ENCODE peak calls at places on chromosomes 3 and 15, in nine cellular contexts. V is upper lobe of right lung; E is testis; I is endodermal cell; L is neuronal stem cell; G is mesenchymal stem cell; R is HAP-1; U is colonic mucosa; A is CD8-positive, alpha-beta T cell. X is an unnamed sample. For H3K4me1, the result is how much of the 10 kb centered on the place peaks cover.

GRCh38 chr15:63466378-63467192 is 37.8 kb upstream of the USP3 start:
- DNase-seq in A (no peak), I (peak), L (peak), U (peak), V (no peak), R (peak), E (peak), G (peak), X (peak)

GRCh38 chr15:69997701-69998273 is 99.9 kb downstream of the TLE3 start:
- DNase-seq in G (peak), E (no peak), L (no peak), R (no peak), U (peak), I (no peak), V (peak), A (no peak), X (peak)

GRCh38 chr3:118909751-118910150 is 124.9 kb downstream of the IGSF11 start:
- DNase-seq in R (no peak), I (no peak), E (no peak), U (no peak), V (no peak), G (no peak), A (no peak), L (no peak), X (peak)

GRCh38 chr3:24004171-24004938 is 59.3 kb downstream of the NR1D2 start:
- DNase-seq in U (no peak), G (no peak), E (no peak), R (no peak), A (no peak), L (no peak), V (no peak), I (no peak), X (peak)

GRCh38 chr3:186099178-186099577 is 9.7 kb downstream of the ETV5 start:
- DNase-seq in V (peak), G (peak), U (no peak), A (no peak), R (peak), L (no peak), I (no peak), E (peak), X (peak)

GRCh38 chr15:90219421-90220141 is 14.2 kb downstream of the CIB1 start:
- DNase-seq in A (peak), V (no peak), R (peak), E (no peak), U (no peak), I (peak), G (peak), L (peak), X (no peak)

GRCh38 chr3:82783188-82783587 is 1021.7 kb upstream of the GBE1 start:
- DNase-seq in L (no peak), U (no peak), G (no peak), V (no peak), R (no peak), E (no peak), A (no peak), I (no peak), X (no peak)

GRCh38 chr3:139421034-139421433 is 31.6 kb upstream of the COPB2 start:
- DNase-seq in V (no peak), L (no peak), E (no peak), R (no peak), A (no peak), I (no peak), G (no peak), U (no peak), X (no peak)

GRCh38 chr15:81516461-81516860 is 142.4 kb upstream of the TMC3 start:
- DNase-seq in R (no peak), U (no peak), A (no peak), G (no peak), E (no peak), I (no peak), V (no peak), L (no peak), X (peak)
- H3K4me1 ChIP-seq in R (under half), U (under half), A (under half), G (under half), E (under half), I (under half), V (under half), L (under half), X (under half)

DNA sequence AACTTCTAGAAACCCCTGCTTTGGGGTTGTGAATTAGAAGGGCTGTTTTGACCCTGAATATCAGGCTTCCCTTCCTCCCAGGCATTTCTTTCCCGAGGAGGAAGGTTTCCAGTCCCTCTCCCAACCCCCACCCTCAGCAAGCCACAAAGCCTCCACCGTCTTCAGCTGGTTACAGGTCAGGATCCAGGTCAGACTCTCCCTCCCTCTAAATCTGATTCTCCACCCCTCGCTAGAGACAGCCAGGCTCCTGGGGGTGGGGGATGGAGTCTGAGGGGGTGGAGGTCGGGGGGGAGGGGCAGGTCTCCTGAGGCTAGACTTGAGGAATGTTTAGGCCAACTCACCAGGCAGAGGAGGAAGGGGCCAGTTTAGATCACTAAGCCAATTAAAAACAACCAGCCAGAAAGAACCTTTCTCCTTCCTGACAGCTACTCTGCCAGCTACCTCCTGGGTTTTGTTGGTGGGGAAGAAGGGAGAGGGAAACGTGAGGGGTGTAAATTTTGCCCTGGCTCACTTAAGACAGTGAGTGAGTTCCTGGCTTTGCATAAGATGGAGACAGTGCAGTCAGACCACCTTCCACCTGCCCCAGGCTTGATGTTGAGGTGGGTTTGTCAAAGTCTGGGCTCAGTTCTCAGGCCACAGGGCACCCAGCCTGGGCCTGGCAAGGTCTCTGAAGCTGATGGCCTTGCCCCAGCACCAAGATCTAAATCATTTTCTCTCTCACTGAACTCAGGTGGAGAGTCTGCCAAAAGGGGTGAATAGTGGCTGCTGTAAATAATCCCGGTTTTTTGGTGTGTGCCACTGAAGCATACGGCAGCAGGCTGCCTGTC is 19.5 kb downstream of the BMF start:
- DNase-seq in E (no peak), A (no peak), I (peak), L (no peak), U (no peak), V (peak), G (no peak), R (peak), X (no peak)
- H3K4me1 ChIP-seq in E (under half), A (under half), I (half or more), L (half or more), U (under half), V (under half), G (half or more), R (half or more), X (under half)

DNA sequence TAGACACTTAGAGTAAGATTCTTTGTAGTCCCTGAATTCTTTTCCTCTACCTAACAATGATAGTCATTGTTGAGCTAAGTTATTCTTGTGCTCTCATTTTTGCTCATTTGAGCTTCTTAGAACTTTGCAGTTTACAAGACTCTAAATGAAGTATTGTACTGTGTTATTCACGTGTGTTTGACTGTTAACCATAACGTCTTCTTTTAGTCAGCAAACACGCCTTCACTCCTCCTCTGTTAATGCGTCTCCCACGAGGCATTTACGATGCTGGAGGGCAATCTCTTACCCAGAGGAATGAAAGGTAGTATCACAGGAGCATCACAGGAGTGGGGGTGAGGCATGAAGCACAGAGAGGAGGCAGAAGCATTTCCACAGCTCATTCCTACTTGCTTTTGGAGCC is 14.8 kb upstream of the P2RY14 start:
- DNase-seq in I (no peak), L (no peak), A (no peak), E (no peak), V (no peak), U (no peak), G (no peak), R (peak), X (peak)
- H3K4me1 ChIP-seq in I (under half), L (under half), A (under half), E (under half), V (under half), U (under half), G (under half), R (under half), X (under half)

GRCh38 chr3:37987751-37988179 is 2.8 kb upstream of the VILL start:
- DNase-seq in A (no peak), U (peak), E (no peak), V (peak), I (peak), R (no peak), G (peak), L (no peak), X (no peak)
- H3K4me1 ChIP-seq in A (under half), U (under half), E (under half), V (under half), I (under half), R (under half), G (under half), L (under half), X (under half)

GRCh38 chr15:98745179-98745578 is 96.8 kb downstream of the IGF1R start:
- DNase-seq in G (no peak), R (no peak), E (no peak), V (no peak), I (no peak), U (peak), A (no peak), L (no peak), X (peak)

GRCh38 chr15:98744506-98744905 is 96.2 kb downstream of the IGF1R start:
- DNase-seq in U (no peak), E (no peak), R (no peak), L (no peak), I (no peak), G (peak), A (no peak), V (no peak), X (no peak)

GRCh38 chr15:98745650-98746374 is 97.5 kb downstream of the IGF1R start:
- DNase-seq in L (no peak), U (no peak), E (no peak), R (no peak), G (peak), I (no peak), A (no peak), V (no peak), X (peak)

GRCh38 chr15:98746756-98747155 is 98.4 kb downstream of the IGF1R start:
- DNase-seq in V (no peak), L (no peak), G (no peak), E (no peak), R (no peak), I (no peak), A (no peak), U (no peak), X (peak)

DNA sequence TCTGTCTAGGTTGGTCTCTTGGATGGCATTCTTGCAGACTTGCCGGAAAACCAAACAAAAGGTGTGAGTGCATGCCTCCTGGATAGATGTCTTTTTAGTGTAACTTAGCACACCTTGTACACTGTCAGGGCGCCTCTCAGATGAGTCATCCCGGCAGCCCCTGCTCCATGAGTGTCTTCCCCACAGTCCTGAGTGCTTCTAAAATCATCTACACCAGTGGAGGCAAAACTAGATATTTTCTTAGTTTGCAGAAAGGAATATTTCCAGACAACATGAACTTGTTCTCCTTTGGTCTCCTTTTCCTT is 98.0 kb downstream of the IGF1R start:
- DNase-seq in R (no peak), L (no peak), E (no peak), I (no peak), A (no peak), G (no peak), U (no peak), V (no peak), X (no peak)
- H3K4me1 ChIP-seq in R (under half), L (under half), E (under half), I (under half), A (under half), G (under half), U (under half), V (under half), X (under half)